ENCODE peak calls at places on chromosomes 2 and 18, in nine cellular contexts. One of them, this sample, is unnamed.

GRCh38 chr18:22556271-22556990 is 138.7 kb upstream of the CTAGE1 start:
- DNase-seq in dermis blood vessel endothelial cell: peak
- DNase-seq in M059J: peak
- DNase-seq in upper lobe of right lung: peak
- DNase-seq in OCI-LY7: no peak
- DNase-seq in iris pigment epithelial cell: no peak
- DNase-seq in sigmoid colon: peak
- DNase-seq in choroid plexus epithelial cell: no peak
- DNase-seq in left cardiac atrium: peak
- DNase-seq in this sample: no peak

GRCh38 chr2:36173760-36174362 is 181.7 kb upstream of the CRIM1 start:
- DNase-seq in dermis blood vessel endothelial cell: no peak
- DNase-seq in M059J: peak
- DNase-seq in upper lobe of right lung: no peak
- DNase-seq in OCI-LY7: no peak
- DNase-seq in iris pigment epithelial cell: no peak
- DNase-seq in sigmoid colon: no peak
- DNase-seq in choroid plexus epithelial cell: no peak
- DNase-seq in left cardiac atrium: no peak
- DNase-seq in this sample: no peak

GRCh38 chr18:37524546-37525301 is 40.9 kb downstream of the CELF4 start:
- DNase-seq in dermis blood vessel endothelial cell: no peak
- DNase-seq in M059J: no peak
- DNase-seq in upper lobe of right lung: no peak
- DNase-seq in OCI-LY7: no peak
- DNase-seq in iris pigment epithelial cell: no peak
- DNase-seq in sigmoid colon: no peak
- DNase-seq in choroid plexus epithelial cell: no peak
- DNase-seq in left cardiac atrium: no peak
- DNase-seq in this sample: no peak

GRCh38 chr18:57837917-57838548 is 34.9 kb upstream of the ATP8B1 start:
- DNase-seq in dermis blood vessel endothelial cell: peak
- DNase-seq in M059J: peak
- DNase-seq in upper lobe of right lung: no peak
- DNase-seq in OCI-LY7: no peak
- DNase-seq in iris pigment epithelial cell: peak
- DNase-seq in sigmoid colon: no peak
- DNase-seq in choroid plexus epithelial cell: peak
- DNase-seq in left cardiac atrium: no peak
- DNase-seq in this sample: no peak

GRCh38 chr2:231069379-231070054 is 12.8 kb downstream of the PSMD1 start:
- DNase-seq in dermis blood vessel endothelial cell: peak
- DNase-seq in M059J: no peak
- DNase-seq in upper lobe of right lung: no peak
- DNase-seq in OCI-LY7: no peak
- DNase-seq in iris pigment epithelial cell: peak
- DNase-seq in sigmoid colon: no peak
- DNase-seq in choroid plexus epithelial cell: peak
- DNase-seq in left cardiac atrium: no peak
- DNase-seq in this sample: no peak

GRCh38 chr2:177489719-177490301 is 97.2 kb downstream of the AGPS start:
- DNase-seq in dermis blood vessel endothelial cell: peak
- DNase-seq in M059J: peak
- DNase-seq in upper lobe of right lung: no peak
- DNase-seq in OCI-LY7: peak
- DNase-seq in iris pigment epithelial cell: peak
- DNase-seq in sigmoid colon: no peak
- DNase-seq in choroid plexus epithelial cell: peak
- DNase-seq in left cardiac atrium: no peak
- DNase-seq in this sample: peak

GRCh38 chr2:237901932-237902846 is 42.8 kb downstream of the RAMP1 start:
- DNase-seq in dermis blood vessel endothelial cell: no peak
- DNase-seq in M059J: peak
- DNase-seq in upper lobe of right lung: peak
- DNase-seq in OCI-LY7: peak
- DNase-seq in iris pigment epithelial cell: no peak
- DNase-seq in sigmoid colon: peak
- DNase-seq in choroid plexus epithelial cell: no peak
- DNase-seq in left cardiac atrium: peak
- DNase-seq in this sample: no peak

GRCh38 chr2:95386031-95386430 is 16.5 kb upstream of the FAHD2A start:
- DNase-seq in dermis blood vessel endothelial cell: no peak
- DNase-seq in M059J: no peak
- DNase-seq in upper lobe of right lung: no peak
- DNase-seq in OCI-LY7: no peak
- DNase-seq in iris pigment epithelial cell: no peak
- DNase-seq in sigmoid colon: no peak
- DNase-seq in choroid plexus epithelial cell: no peak
- DNase-seq in left cardiac atrium: no peak
- DNase-seq in this sample: no peak

GRCh38 chr18:30361864-30362540 is 680.5 kb downstream of the DSC3 start:
- DNase-seq in dermis blood vessel endothelial cell: no peak
- DNase-seq in M059J: no peak
- DNase-seq in upper lobe of right lung: no peak
- DNase-seq in OCI-LY7: no peak
- DNase-seq in iris pigment epithelial cell: no peak
- DNase-seq in sigmoid colon: no peak
- DNase-seq in choroid plexus epithelial cell: no peak
- DNase-seq in left cardiac atrium: no peak
- DNase-seq in this sample: no peak

GRCh38 chr18:77478619-77479018 is 229.0 kb downstream of the GALR1 start:
- DNase-seq in dermis blood vessel endothelial cell: no peak
- DNase-seq in M059J: peak
- DNase-seq in upper lobe of right lung: no peak
- DNase-seq in OCI-LY7: no peak
- DNase-seq in iris pigment epithelial cell: peak
- DNase-seq in sigmoid colon: peak
- DNase-seq in choroid plexus epithelial cell: peak
- DNase-seq in left cardiac atrium: peak
- DNase-seq in this sample: no peak

GRCh38 chr18:11983592-11983991 is 2.3 kb downstream of the IMPA2 start:
- DNase-seq in dermis blood vessel endothelial cell: peak
- DNase-seq in M059J: no peak
- DNase-seq in upper lobe of right lung: no peak
- DNase-seq in OCI-LY7: no peak
- DNase-seq in iris pigment epithelial cell: no peak
- DNase-seq in sigmoid colon: peak
- DNase-seq in choroid plexus epithelial cell: no peak
- DNase-seq in left cardiac atrium: no peak
- DNase-seq in this sample: no peak

GRCh38 chr2:210955591-210955990 is 399.2 kb downstream of the CPS1 start:
- DNase-seq in dermis blood vessel endothelial cell: peak
- DNase-seq in M059J: peak
- DNase-seq in upper lobe of right lung: no peak
- DNase-seq in OCI-LY7: no peak
- DNase-seq in iris pigment epithelial cell: peak
- DNase-seq in sigmoid colon: no peak
- DNase-seq in choroid plexus epithelial cell: peak
- DNase-seq in left cardiac atrium: no peak
- DNase-seq in this sample: no peak

GRCh38 chr2:53559302-53559967 is 208.2 kb upstream of the CHAC2 start:
- DNase-seq in dermis blood vessel endothelial cell: no peak
- DNase-seq in M059J: peak
- DNase-seq in upper lobe of right lung: no peak
- DNase-seq in OCI-LY7: no peak
- DNase-seq in iris pigment epithelial cell: no peak
- DNase-seq in sigmoid colon: no peak
- DNase-seq in choroid plexus epithelial cell: no peak
- DNase-seq in left cardiac atrium: no peak
- DNase-seq in this sample: no peak

GRCh38 chr18:22977847-22978701 is 44.9 kb downstream of the RBBP8 start:
- DNase-seq in dermis blood vessel endothelial cell: peak
- DNase-seq in M059J: peak
- DNase-seq in upper lobe of right lung: no peak
- DNase-seq in OCI-LY7: no peak
- DNase-seq in iris pigment epithelial cell: peak
- DNase-seq in sigmoid colon: no peak
- DNase-seq in choroid plexus epithelial cell: peak
- DNase-seq in left cardiac atrium: no peak
- DNase-seq in this sample: no peak

GRCh38 chr18:7221424-7222155 is 9.3 kb upstream of the LRRC30 start:
- DNase-seq in dermis blood vessel endothelial cell: peak
- DNase-seq in M059J: peak
- DNase-seq in upper lobe of right lung: no peak
- DNase-seq in OCI-LY7: peak
- DNase-seq in iris pigment epithelial cell: peak
- DNase-seq in sigmoid colon: no peak
- DNase-seq in choroid plexus epithelial cell: peak
- DNase-seq in left cardiac atrium: no peak
- DNase-seq in this sample: no peak

GRCh38 chr2:18473241-18473841 is 87.1 kb downstream of the RDH14 start:
- DNase-seq in dermis blood vessel endothelial cell: peak
- DNase-seq in M059J: peak
- DNase-seq in upper lobe of right lung: no peak
- DNase-seq in OCI-LY7: no peak
- DNase-seq in iris pigment epithelial cell: peak
- DNase-seq in sigmoid colon: peak
- DNase-seq in choroid plexus epithelial cell: peak
- DNase-seq in left cardiac atrium: peak
- DNase-seq in this sample: no peak

This sample was measured in G401.